ENCODE peak calls at places on chromosomes 16 and 17, in nine cellular contexts. I is activated effector memory CD4-positive, alpha-beta T cell treated with anti-CD3 and anti-CD28 coated beads, Interleukin-2, amount 50 U/mL, for 16 hours; G is neural progenitor cell; D is GM12891; F is SJCRH30; B is dorsolateral prefrontal cortex; H is Right ventricle myocardium superior; P is T47D; U is activated naive CD4-positive, alpha-beta T cell treated with anti-CD3 and anti-CD28 coated beads for 36 hours. V is an unnamed sample.

GRCh38 chr16:67673712-67674580 is 7.3 kb downstream of the C16orf86 start:
- DNase-seq in H (peak), D (no peak), B (no peak), I (no peak), P (peak), G (no peak), U (no peak), F (no peak), V (peak)

GRCh38 chr16:82612263-82612662 is 14.5 kb upstream of the CDH13 start:
- DNase-seq in U (no peak), D (no peak), P (peak), B (no peak), H (no peak), F (no peak), G (no peak), I (no peak), V (no peak)

GRCh38 chr17:40373324-40373723 is 8.8 kb upstream of the GJD3 start:
- DNase-seq in I (no peak), U (no peak), D (no peak), B (no peak), H (no peak), P (no peak), G (no peak), F (no peak), V (no peak)

GRCh38 chr17:4010754-4011153 is 46.5 kb upstream of the ATP2A3 start:
- DNase-seq in B (no peak), P (no peak), F (no peak), H (no peak), D (no peak), I (no peak), G (no peak), U (no peak), V (no peak)

GRCh38 chr17:44097110-44097810 is 26.2 kb downstream of the HDAC5 start:
- DNase-seq in D (no peak), P (no peak), H (peak), B (no peak), U (no peak), I (no peak), G (no peak), F (peak), V (no peak)

GRCh38 chr17:47736501-47737211 is 3.6 kb downstream of the TBX21 start:
- DNase-seq in H (no peak), U (no peak), B (peak), P (no peak), F (no peak), D (no peak), G (peak), I (peak), V (no peak)

GRCh38 chr16:88650749-88651275 is at the start of gene CYBA:
- DNase-seq in F (no peak), I (peak), G (peak), H (peak), D (peak), B (peak), U (peak), P (no peak), V (peak)

GRCh38 chr16:80034469-80034826 is 433.9 kb upstream of the MAF start:
- DNase-seq in F (no peak), G (no peak), P (no peak), D (no peak), H (no peak), B (no peak), U (no peak), I (no peak), V (no peak)

GRCh38 chr17:41338961-41339485 is 11.6 kb downstream of the KRT33A start:
- DNase-seq in D (no peak), G (no peak), U (peak), I (peak), H (no peak), B (no peak), P (peak), F (no peak), V (no peak)

GRCh38 chr17:73503560-73503959 is 140.7 kb downstream of the SDK2 start:
- DNase-seq in U (no peak), H (peak), P (no peak), D (no peak), B (no peak), I (no peak), F (no peak), G (no peak), V (no peak)

GRCh38 chr16:20799599-20799998 is 6.7 kb downstream of the ERI2 start:
- DNase-seq in I (no peak), H (no peak), G (peak), F (no peak), B (no peak), D (no peak), U (no peak), P (peak), V (no peak)

GRCh38 chr16:48067388-48067787 is 88.4 kb downstream of the ABCC12 start:
- DNase-seq in B (no peak), U (no peak), I (no peak), G (no peak), D (no peak), P (no peak), H (no peak), F (no peak), V (no peak)

GRCh38 chr17:45003877-45004276 is 35.8 kb upstream of the C1QL1 start:
- DNase-seq in P (no peak), B (no peak), U (no peak), H (no peak), D (no peak), F (no peak), I (no peak), G (peak), V (no peak)

GRCh38 chr17:41324180-41325075 is 8.9 kb upstream of the KRTAP17-1 start:
- DNase-seq in H (no peak), B (no peak), U (peak), P (peak), D (no peak), G (peak), F (no peak), I (no peak), V (no peak)

GRCh38 chr17:60747069-60747808 is 69.6 kb downstream of the BCAS3 start:
- DNase-seq in P (no peak), F (no peak), H (no peak), B (no peak), D (no peak), G (peak), U (no peak), I (no peak), V (no peak)

GRCh38 chr16:60907645-60908044 is 1128.6 kb downstream of the CDH8 start:
- DNase-seq in G (no peak), P (no peak), I (no peak), D (no peak), U (no peak), H (no peak), B (no peak), F (no peak), V (no peak)

GRCh38 chr17:78826836-78827509 is 13.6 kb downstream of the USP36 start:
- DNase-seq in B (no peak), G (no peak), D (no peak), P (no peak), I (no peak), H (peak), F (no peak), U (no peak), V (no peak)

GRCh38 chr16:1273816-1274215 is 17.9 kb downstream of the TPSD1 start:
- DNase-seq in B (no peak), G (no peak), H (no peak), I (no peak), U (no peak), F (peak), D (no peak), P (no peak), V (no peak)

GRCh38 chr16:85329999-85330693 is 217.9 kb upstream of the CIBAR2 start:
- DNase-seq in B (no peak), F (no peak), I (no peak), P (no peak), G (peak), H (no peak), U (no peak), D (no peak), V (no peak)

GRCh38 chr17:6642592-6642991 is 1.7 kb downstream of the TXNDC17 start:
- DNase-seq in D (no peak), U (no peak), P (no peak), F (no peak), I (no peak), H (no peak), G (no peak), B (no peak), V (no peak)

GRCh38 chr17:76276069-76276431 is 10.9 kb downstream of the UBALD2 start:
- DNase-seq in B (no peak), G (no peak), D (no peak), F (no peak), P (no peak), U (no peak), I (no peak), H (no peak), V (no peak)

GRCh38 chr17:42929497-42929844 is 28.9 kb downstream of the G6PC1 start:
- DNase-seq in U (no peak), D (no peak), G (no peak), B (no peak), I (no peak), P (no peak), F (no peak), H (no peak), V (no peak)

GRCh38 chr17:19867654-19868395 is at the start of gene ULK2:
- DNase-seq in P (peak), I (peak), B (no peak), U (peak), H (peak), G (peak), F (no peak), D (peak), V (peak)

GRCh38 chr17:17075037-17075755 is 32.9 kb downstream of the MPRIP start:
- DNase-seq in D (no peak), F (peak), G (no peak), B (no peak), H (no peak), I (peak), U (peak), P (no peak), V (peak)

GRCh38 chr17:81334987-81335386 is 39.9 kb upstream of the SLC38A10 start:
- DNase-seq in F (peak), B (no peak), G (no peak), H (no peak), P (no peak), I (no peak), U (no peak), D (no peak), V (peak)

GRCh38 chr17:45740553-45741330 is 43.4 kb upstream of the CRHR1 start:
- DNase-seq in U (peak), F (peak), D (peak), P (peak), I (no peak), G (peak), B (peak), H (no peak), V (peak)

GRCh38 chr17:60442271-60443201 is 20.2 kb downstream of the CHCT1 start:
- DNase-seq in U (no peak), F (no peak), P (no peak), B (no peak), I (no peak), G (no peak), H (no peak), D (no peak), V (no peak)

GRCh38 chr16:87582221-87582965 is 19.9 kb upstream of the JPH3 start:
- DNase-seq in I (no peak), F (peak), D (no peak), G (peak), H (peak), P (no peak), U (no peak), B (no peak), V (no peak)

GRCh38 chr17:35795007-35795870 is at the start of gene MMP28:
- DNase-seq in P (peak), G (peak), U (peak), D (peak), I (peak), B (no peak), H (peak), F (no peak), V (peak)

GRCh38 chr17:13074026-13074425 is 56.2 kb upstream of the ELAC2 start:
- DNase-seq in G (no peak), P (no peak), F (no peak), D (no peak), U (no peak), B (no peak), H (no peak), I (no peak), V (no peak)

GRCh38 chr17:77867976-77868713 is 90.4 kb upstream of the TNRC6C start:
- DNase-seq in D (no peak), F (no peak), B (no peak), P (no peak), G (no peak), U (no peak), H (no peak), I (no peak), V (no peak)

GRCh38 chr16:23278031-23278430 is 24.1 kb upstream of the SCNN1B start:
- DNase-seq in P (no peak), I (no peak), F (no peak), U (no peak), B (no peak), H (no peak), G (no peak), D (no peak), V (no peak)